ENCODE peak calls at places on chromosomes 7 and 10, in four cellular contexts. One of them, this sample, is unnamed.

GRCh38 chr7:18126274-18126673 is 98.6 kb upstream of the PRPS1L1 start:
- DNase-seq in adipocyte: no peak
- DNase-seq in body of pancreas: no peak
- DNase-seq in ovary: no peak
- DNase-seq in this sample: no peak

GRCh38 chr10:79399242-79399831 is 46.1 kb downstream of the ZCCHC24 start:
- DNase-seq in adipocyte: peak; percentile 95
- DNase-seq in body of pancreas: peak; percentile 76
- DNase-seq in ovary: peak; percentile 93
- DNase-seq in this sample: no peak

GRCh38 chr7:38296059-38296857 is 22.8 kb upstream of the TARP start:
- DNase-seq in adipocyte: no peak
- DNase-seq in body of pancreas: no peak
- DNase-seq in ovary: no peak
- DNase-seq in this sample: no peak

GRCh38 chr7:4825081-4825480 is 36.7 kb downstream of the PAPOLB start:
- DNase-seq in adipocyte: no peak
- DNase-seq in body of pancreas: no peak
- DNase-seq in ovary: no peak
- DNase-seq in this sample: no peak

GRCh38 chr10:387949-388660 is 252.8 kb downstream of the ZMYND11 start:
- DNase-seq in adipocyte: no peak
- DNase-seq in body of pancreas: peak; percentile 49
- DNase-seq in ovary: no peak
- DNase-seq in this sample: no peak

GRCh38 chr10:29725133-29725720 is 90.5 kb upstream of the SVIL start:
- DNase-seq in adipocyte: no peak
- DNase-seq in body of pancreas: no peak
- DNase-seq in ovary: no peak
- DNase-seq in this sample: no peak

GRCh38 chr10:116627386-116627933 is 6.7 kb downstream of the PNLIPRP2 start:
- DNase-seq in adipocyte: no peak
- DNase-seq in body of pancreas: peak; percentile 68
- DNase-seq in ovary: peak; percentile 38
- DNase-seq in this sample: no peak

GRCh38 chr10:42149722-42150427 is 488.5 kb downstream of the ZNF33B start:
- DNase-seq in adipocyte: no peak
- DNase-seq in body of pancreas: no peak
- DNase-seq in ovary: no peak
- DNase-seq in this sample: no peak

GRCh38 chr7:150685219-150686029 is at the start of gene GIMAP2:
- DNase-seq in adipocyte: peak; percentile 9
- DNase-seq in body of pancreas: no peak
- DNase-seq in ovary: no peak
- DNase-seq in this sample: peak; percentile 82

GRCh38 chr10:74953214-74953613 is 126.8 kb downstream of the KAT6B start:
- DNase-seq in adipocyte: no peak
- DNase-seq in body of pancreas: no peak
- DNase-seq in ovary: no peak
- DNase-seq in this sample: no peak

GRCh38 chr10:82653244-82653933 is 778.4 kb downstream of the NRG3 start:
- DNase-seq in adipocyte: no peak
- DNase-seq in body of pancreas: no peak
- DNase-seq in ovary: no peak
- DNase-seq in this sample: no peak

GRCh38 chr7:42671627-42672026 is 240.2 kb downstream of the C7orf25 start:
- DNase-seq in adipocyte: peak; percentile 82
- DNase-seq in body of pancreas: no peak
- DNase-seq in ovary: no peak
- DNase-seq in this sample: no peak

GRCh38 chr10:111126981-111127848 is 50.4 kb downstream of the ADRA2A start:
- DNase-seq in adipocyte: no peak
- DNase-seq in body of pancreas: no peak
- DNase-seq in ovary: no peak
- DNase-seq in this sample: no peak

GRCh38 chr7:148694631-148695030 is 4.1 kb upstream of the CUL1 start:
- DNase-seq in adipocyte: no peak
- DNase-seq in body of pancreas: no peak
- DNase-seq in ovary: no peak
- DNase-seq in this sample: no peak

GRCh38 chr10:112732277-112732891 is 217.7 kb upstream of the TCF7L2 start:
- DNase-seq in adipocyte: peak; percentile 52
- DNase-seq in body of pancreas: no peak
- DNase-seq in ovary: no peak
- DNase-seq in this sample: no peak

GRCh38 chr10:100864981-100865380 is 47.8 kb upstream of the SLF2 start:
- DNase-seq in adipocyte: no peak
- DNase-seq in body of pancreas: peak; percentile 35
- DNase-seq in ovary: no peak
- DNase-seq in this sample: no peak

GRCh38 chr10:29266641-29267040 is 22.2 kb upstream of the LYZL1 start:
- DNase-seq in adipocyte: peak; percentile 45
- DNase-seq in body of pancreas: no peak
- DNase-seq in ovary: no peak
- DNase-seq in this sample: no peak

DNA sequence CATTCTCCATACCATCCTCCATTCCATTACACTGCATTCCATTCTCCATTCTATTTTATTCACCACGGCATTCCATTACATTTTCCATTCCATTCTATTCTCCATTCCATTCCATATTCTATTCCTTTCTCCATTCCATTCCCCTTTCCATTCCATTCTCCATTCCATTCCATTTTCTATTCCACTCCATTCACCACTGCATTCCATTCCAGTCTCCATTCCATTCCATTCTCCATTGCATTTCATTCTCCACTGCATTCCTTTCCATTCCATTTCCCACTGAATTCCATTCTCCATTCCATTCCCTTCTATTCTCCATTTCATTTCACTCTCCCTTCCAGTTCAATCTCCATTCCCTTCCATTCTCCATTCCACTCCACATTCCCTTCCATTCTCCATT is 79.6 kb downstream of the NSUN6 start:
- DNase-seq in adipocyte: no peak
- DNase-seq in body of pancreas: no peak
- DNase-seq in ovary: no peak
- DNase-seq in this sample: no peak
- H3K9me3 ChIP-seq in adipocyte: no peaks in the 10 kb centered on the region
- H3K9me3 ChIP-seq in body of pancreas: no peaks in the 10 kb centered on the region
- H3K9me3 ChIP-seq in ovary: no peaks in the 10 kb centered on the region
- H3K9me3 ChIP-seq in this sample: no peaks in the 10 kb centered on the region

GRCh38 chr7:78134256-78134655 is 335.7 kb downstream of the PHTF2 start:
- DNase-seq in adipocyte: peak; percentile 83
- DNase-seq in body of pancreas: peak; percentile 12
- DNase-seq in ovary: no peak
- DNase-seq in this sample: no peak

GRCh38 chr7:78129865-78130264 is 331.3 kb downstream of the PHTF2 start:
- DNase-seq in adipocyte: no peak
- DNase-seq in body of pancreas: no peak
- DNase-seq in ovary: no peak
- DNase-seq in this sample: no peak

GRCh38 chr7:78134748-78135147 is 336.2 kb downstream of the PHTF2 start:
- DNase-seq in adipocyte: no peak
- DNase-seq in body of pancreas: no peak
- DNase-seq in ovary: no peak
- DNase-seq in this sample: no peak

GRCh38 chr7:78127009-78127408 is 328.4 kb downstream of the PHTF2 start:
- DNase-seq in adipocyte: no peak
- DNase-seq in body of pancreas: no peak
- DNase-seq in ovary: no peak
- DNase-seq in this sample: no peak

GRCh38 chr7:78130443-78131200 is 332.0 kb downstream of the PHTF2 start:
- DNase-seq in adipocyte: no peak
- DNase-seq in body of pancreas: no peak
- DNase-seq in ovary: no peak
- DNase-seq in this sample: no peak
- H3K9me3 ChIP-seq in adipocyte: no peaks in the 10 kb centered on the region
- H3K9me3 ChIP-seq in body of pancreas: no peaks in the 10 kb centered on the region
- H3K9me3 ChIP-seq in ovary: no peaks in the 10 kb centered on the region
- H3K9me3 ChIP-seq in this sample: no peaks in the 10 kb centered on the region

DNA sequence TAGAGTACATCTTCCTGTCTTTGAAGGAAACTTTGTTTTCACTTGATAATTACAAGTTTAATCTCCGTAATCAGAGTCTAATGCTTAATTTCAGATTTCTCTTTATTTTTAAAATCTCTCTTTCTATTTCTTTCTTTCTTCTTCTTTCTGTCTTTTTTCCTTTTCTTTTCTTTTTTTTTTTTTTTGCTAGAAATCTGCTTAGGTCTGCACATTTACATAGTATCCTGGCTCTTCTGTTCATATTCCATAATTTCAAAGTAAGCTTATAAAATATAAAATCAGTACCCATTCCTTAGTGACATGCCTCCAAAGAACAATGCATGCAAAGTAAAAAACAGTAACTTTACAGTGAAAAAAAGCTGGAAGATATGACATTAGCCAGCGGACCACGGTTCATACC is 601.7 kb upstream of the VSTM2A start:
- DNase-seq in adipocyte: no peak
- DNase-seq in body of pancreas: no peak
- DNase-seq in ovary: no peak
- DNase-seq in this sample: no peak
- H3K9me3 ChIP-seq in adipocyte: no peaks in the 10 kb centered on the region
- H3K9me3 ChIP-seq in body of pancreas: no peaks in the 10 kb centered on the region
- H3K9me3 ChIP-seq in ovary: no peaks in the 10 kb centered on the region
- H3K9me3 ChIP-seq in this sample: no peaks in the 10 kb centered on the region

DNA sequence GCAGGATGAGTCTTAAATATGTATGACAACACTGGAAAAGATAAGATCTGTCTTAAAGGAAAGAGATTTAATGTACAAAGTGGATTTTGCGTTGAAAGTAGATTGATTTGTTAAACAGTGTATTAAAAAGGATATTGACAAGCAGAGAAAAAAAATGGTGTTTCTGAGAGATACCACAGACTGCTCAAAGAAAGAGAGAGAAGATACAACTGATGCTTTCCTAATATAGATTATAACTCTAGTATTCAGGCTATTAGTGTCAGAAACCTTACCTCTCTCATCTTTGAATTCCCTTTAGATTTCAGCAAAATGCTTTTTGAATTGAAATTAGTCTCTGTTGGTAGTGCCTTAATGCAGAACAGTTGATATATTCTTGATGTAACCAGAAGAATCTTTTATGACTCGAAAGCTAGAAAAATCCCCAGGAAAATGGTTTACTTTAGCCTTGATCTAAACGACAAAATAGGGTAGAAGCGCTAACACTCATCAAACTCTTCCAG is 550.7 kb downstream of the INHBA start:
- DNase-seq in adipocyte: no peak
- DNase-seq in body of pancreas: no peak
- DNase-seq in ovary: no peak
- DNase-seq in this sample: no peak
- H3K9me3 ChIP-seq in adipocyte: no peaks in the 10 kb centered on the region
- H3K9me3 ChIP-seq in body of pancreas: no peaks in the 10 kb centered on the region
- H3K9me3 ChIP-seq in ovary: no peaks in the 10 kb centered on the region
- H3K9me3 ChIP-seq in this sample: no peaks in the 10 kb centered on the region

GRCh38 chr7:45434404-45434803 is 139.8 kb upstream of the ADCY1 start:
- DNase-seq in adipocyte: no peak
- DNase-seq in body of pancreas: no peak
- DNase-seq in ovary: no peak
- DNase-seq in this sample: no peak
- H3K9me3 ChIP-seq in adipocyte: no peaks in the 10 kb centered on the region
- H3K9me3 ChIP-seq in body of pancreas: no peaks in the 10 kb centered on the region
- H3K9me3 ChIP-seq in ovary: no peaks in the 10 kb centered on the region
- H3K9me3 ChIP-seq in this sample: no peaks in the 10 kb centered on the region